ENCODE peak calls at places on chromosomes 6 and 20, in eight cellular contexts. J is heart right ventricle, B is left ventricle myocardium inferior, E is A549, M is stomach, P is IMR-90, N is uterus, G is sigmoid colon. Q is an unnamed sample. For H3K4me1, the result is how much of the 10 kb centered on the place peaks cover.

GRCh38 chr6:29011276-29011734 is 6.2 kb upstream of the ZNF311 start:
- DNase-seq in B (no peak), N (peak), G (peak), P (peak), E (peak), M (no peak), J (no peak), Q (no peak)

GRCh38 chr6:142854589-142855488 is 90.1 kb downstream of the HIVEP2 start:
- DNase-seq in M (no peak), B (no peak), E (no peak), P (no peak), J (no peak), N (no peak), G (no peak), Q (no peak)

GRCh38 chr20:36116813-36117441 is 37.6 kb upstream of the EPB41L1 start:
- DNase-seq in B (no peak), J (no peak), E (no peak), M (no peak), P (peak), N (no peak), G (no peak), Q (no peak)

GRCh38 chr6:40268166-40268958 is 318.8 kb downstream of the LRFN2 start:
- DNase-seq in E (no peak), B (no peak), M (no peak), G (no peak), N (no peak), J (no peak), P (no peak), Q (no peak)

GRCh38 chr6:131651782-131652181 is 14.7 kb downstream of the ENPP3 start:
- DNase-seq in P (no peak), N (no peak), B (no peak), E (no peak), M (peak), G (no peak), J (no peak), Q (no peak)

GRCh38 chr6:28474441-28475219 is 31.3 kb upstream of the ZSCAN23 start:
- DNase-seq in J (no peak), E (peak), M (no peak), B (no peak), N (peak), P (peak), G (no peak), Q (no peak)

GRCh38 chr6:3227363-3228045 is at the start of gene TUBB2B:
- DNase-seq in E (no peak), N (no peak), P (peak), M (no peak), J (peak), G (peak), B (peak), Q (no peak)

GRCh38 chr6:41182069-41183034 is 18.6 kb downstream of the TREML2 start:
- DNase-seq in G (no peak), B (no peak), M (peak), E (peak), J (no peak), N (no peak), P (peak), Q (no peak)

GRCh38 chr6:89938014-89938413 is 43.7 kb downstream of the GJA10 start:
- DNase-seq in G (no peak), P (no peak), M (no peak), J (no peak), N (no peak), B (no peak), E (no peak), Q (no peak)

GRCh38 chr6:140968062-140968461 is 1164.7 kb upstream of the GJE1 start:
- DNase-seq in E (no peak), M (no peak), J (no peak), P (no peak), G (no peak), N (no peak), B (no peak), Q (no peak)

GRCh38 chr6:125831660-125832059 is 40.9 kb downstream of the NCOA7 start:
- DNase-seq in E (no peak), J (no peak), P (no peak), G (no peak), M (no peak), B (no peak), N (no peak), Q (no peak)

GRCh38 chr20:57325632-57326356 is 3.8 kb upstream of the SPO11 start:
- DNase-seq in M (no peak), N (no peak), E (no peak), P (no peak), G (no peak), J (no peak), B (no peak), Q (no peak)

GRCh38 chr6:114100421-114100820 is 129.5 kb upstream of the HDAC2 start:
- DNase-seq in P (peak), M (no peak), J (no peak), N (no peak), E (no peak), G (no peak), B (no peak), Q (no peak)

GRCh38 chr20:62019881-62020492 is 45.7 kb downstream of the TAF4 start:
- DNase-seq in P (no peak), G (no peak), N (no peak), B (peak), J (peak), E (no peak), M (no peak), Q (no peak)

GRCh38 chr6:11241793-11242201 is 9.3 kb upstream of the NEDD9 start:
- DNase-seq in B (peak), J (peak), P (no peak), G (peak), E (no peak), M (peak), N (peak), Q (peak)

GRCh38 chr6:9523462-9523861 is 891.4 kb downstream of the TFAP2A start:
- DNase-seq in N (no peak), J (no peak), E (no peak), G (no peak), M (no peak), B (no peak), P (peak), Q (no peak)

GRCh38 chr20:61166324-61166723 is 85.7 kb upstream of the CDH4 start:
- DNase-seq in B (no peak), P (no peak), G (no peak), N (no peak), M (no peak), E (no peak), J (no peak), Q (no peak)

GRCh38 chr6:47626782-47627181 is 71.6 kb upstream of the ADGRF4 start:
- DNase-seq in G (no peak), J (no peak), M (no peak), B (no peak), E (no peak), P (no peak), N (no peak), Q (no peak)

GRCh38 chr6:40965046-40965445 is 74.0 kb downstream of the UNC5CL start:
- DNase-seq in E (no peak), M (no peak), J (no peak), B (no peak), G (no peak), P (peak), N (no peak), Q (no peak)

GRCh38 chr6:139330271-139330670 is 38.5 kb upstream of the TXLNB start:
- DNase-seq in J (no peak), E (no peak), B (no peak), G (no peak), P (no peak), M (no peak), N (no peak), Q (no peak)

GRCh38 chr6:41682497-41682961 is 44.3 kb downstream of the MDFI start:
- DNase-seq in P (no peak), M (peak), G (no peak), N (no peak), J (no peak), B (no peak), E (no peak), Q (no peak)

GRCh38 chr6:144283781-144284473 is 1.2 kb upstream of the UTRN start:
- DNase-seq in J (no peak), M (no peak), B (no peak), P (peak), E (peak), G (no peak), N (no peak), Q (no peak)

GRCh38 chr6:135372758-135373157 is 124.8 kb downstream of the AHI1 start:
- DNase-seq in N (no peak), B (no peak), E (no peak), J (no peak), G (no peak), M (no peak), P (peak), Q (no peak)

GRCh38 chr6:148508401-148509151 is 165.9 kb downstream of the SASH1 start:
- DNase-seq in B (no peak), M (no peak), N (no peak), E (no peak), P (peak), G (no peak), J (no peak), Q (no peak)

GRCh38 chr20:46185353-46185752 is 67.2 kb downstream of the CD40 start:
- DNase-seq in B (no peak), J (no peak), M (no peak), E (no peak), P (no peak), G (no peak), N (no peak), Q (no peak)

GRCh38 chr20:59195316-59195993 is 31.8 kb downstream of the ZNF831 start:
- DNase-seq in B (no peak), J (no peak), E (no peak), N (no peak), G (no peak), P (no peak), M (no peak), Q (no peak)

GRCh38 chr6:138357928-138358327 is 19.8 kb upstream of the SMIM28 start:
- DNase-seq in P (no peak), G (no peak), N (no peak), M (no peak), B (no peak), J (no peak), E (no peak), Q (no peak)

GRCh38 chr6:138227316-138227781 is 9.1 kb upstream of the PBOV1 start:
- DNase-seq in G (no peak), B (no peak), P (no peak), M (peak), E (no peak), J (no peak), N (no peak), Q (peak)

GRCh38 chr6:167493961-167494697 is 169.2 kb downstream of the TTLL2 start:
- DNase-seq in M (no peak), E (no peak), J (peak), B (peak), P (no peak), G (peak), N (peak), Q (peak)

GRCh38 chr6:147204060-147204785 is at the start of gene STXBP5:
- DNase-seq in G (peak), J (peak), M (peak), E (no peak), N (peak), P (peak), B (peak), Q (peak)

GRCh38 chr6:108117427-108118358 is 43.2 kb upstream of the OSTM1 start:
- DNase-seq in P (peak), M (peak), J (peak), B (peak), N (no peak), G (no peak), E (peak), Q (peak)

GRCh38 chr6:144624246-144624645 is 339.1 kb downstream of the UTRN start:
- DNase-seq in M (no peak), N (no peak), E (no peak), G (no peak), P (no peak), J (no peak), B (no peak), Q (no peak)

GRCh38 chr20:39105551-39105950 is 143.4 kb downstream of the DHX35 start:
- DNase-seq in N (no peak), G (no peak), E (no peak), J (no peak), M (no peak), B (no peak), P (no peak), Q (no peak)

GRCh38 chr6:88349511-88349910 is 183.4 kb upstream of the CNR1 start:
- DNase-seq in B (no peak), G (no peak), J (no peak), M (no peak), N (no peak), E (no peak), P (no peak), Q (no peak)

GRCh38 chr6:131213501-131213990 is 78.3 kb downstream of the AKAP7 start:
- DNase-seq in G (no peak), M (no peak), N (no peak), P (peak), J (no peak), B (no peak), E (no peak), Q (no peak)

GRCh38 chr20:24778585-24779031 is 170.5 kb upstream of the CST7 start:
- DNase-seq in M (peak), N (no peak), G (peak), B (no peak), J (no peak), P (no peak), E (no peak), Q (peak)

GRCh38 chr6:85551264-85551663 is 42.4 kb downstream of the SNX14 start:
- DNase-seq in G (no peak), M (no peak), E (no peak), B (no peak), P (no peak), N (no peak), J (no peak), Q (no peak)

DNA sequence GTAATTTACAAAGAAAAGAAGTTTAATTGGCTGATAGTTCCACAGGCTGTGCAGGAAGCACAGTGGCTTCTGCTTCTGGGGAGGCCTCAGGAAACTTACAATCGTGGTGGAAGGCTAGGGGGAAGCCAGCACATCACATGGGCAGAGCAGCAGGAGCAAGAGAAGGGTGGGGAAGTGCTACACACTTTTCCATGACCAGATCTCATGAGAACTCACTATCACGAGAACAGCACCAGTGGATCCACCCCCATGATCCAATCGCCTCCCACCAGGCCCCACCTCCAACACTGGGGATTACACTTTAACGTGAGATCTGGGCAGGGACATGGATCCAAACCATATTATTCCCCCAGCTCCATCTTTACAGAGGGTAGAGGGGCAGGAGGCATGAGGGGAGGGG is 166.4 kb downstream of the NFATC2 start:
- DNase-seq in B (no peak), J (no peak), N (no peak), E (no peak), G (no peak), P (no peak), M (no peak), Q (no peak)
- TF ChIP-seq CTCF in B (no peak), J (no peak), N (no peak), E (no peak), G (no peak), P (no peak), M (no peak), Q (no peak)

GRCh38 chr20:14333734-14334133 is 3.7 kb downstream of the FLRT3 start:
- DNase-seq in G (no peak), E (no peak), J (no peak), M (no peak), N (no peak), P (no peak), B (no peak), Q (no peak)

GRCh38 chr20:14332796-14333345 is 4.5 kb downstream of the FLRT3 start:
- DNase-seq in P (no peak), E (no peak), N (no peak), J (no peak), M (no peak), G (no peak), B (no peak), Q (no peak)

GRCh38 chr20:14334306-14334930 is 3.0 kb downstream of the FLRT3 start:
- DNase-seq in J (no peak), M (peak), P (peak), B (no peak), G (peak), E (peak), N (peak), Q (no peak)

GRCh38 chr20:14335122-14335521 is 2.3 kb downstream of the FLRT3 start:
- DNase-seq in M (no peak), G (no peak), E (no peak), N (no peak), J (no peak), B (no peak), P (no peak), Q (no peak)

GRCh38 chr20:14331671-14332070 is 5.7 kb downstream of the FLRT3 start:
- DNase-seq in E (no peak), J (no peak), N (no peak), G (no peak), B (no peak), P (no peak), M (no peak), Q (no peak)
- H3K4me1 ChIP-seq in E (under half), J (under half), N (under half), G (under half), B (under half), P (under half), M (under half), Q (under half)

DNA sequence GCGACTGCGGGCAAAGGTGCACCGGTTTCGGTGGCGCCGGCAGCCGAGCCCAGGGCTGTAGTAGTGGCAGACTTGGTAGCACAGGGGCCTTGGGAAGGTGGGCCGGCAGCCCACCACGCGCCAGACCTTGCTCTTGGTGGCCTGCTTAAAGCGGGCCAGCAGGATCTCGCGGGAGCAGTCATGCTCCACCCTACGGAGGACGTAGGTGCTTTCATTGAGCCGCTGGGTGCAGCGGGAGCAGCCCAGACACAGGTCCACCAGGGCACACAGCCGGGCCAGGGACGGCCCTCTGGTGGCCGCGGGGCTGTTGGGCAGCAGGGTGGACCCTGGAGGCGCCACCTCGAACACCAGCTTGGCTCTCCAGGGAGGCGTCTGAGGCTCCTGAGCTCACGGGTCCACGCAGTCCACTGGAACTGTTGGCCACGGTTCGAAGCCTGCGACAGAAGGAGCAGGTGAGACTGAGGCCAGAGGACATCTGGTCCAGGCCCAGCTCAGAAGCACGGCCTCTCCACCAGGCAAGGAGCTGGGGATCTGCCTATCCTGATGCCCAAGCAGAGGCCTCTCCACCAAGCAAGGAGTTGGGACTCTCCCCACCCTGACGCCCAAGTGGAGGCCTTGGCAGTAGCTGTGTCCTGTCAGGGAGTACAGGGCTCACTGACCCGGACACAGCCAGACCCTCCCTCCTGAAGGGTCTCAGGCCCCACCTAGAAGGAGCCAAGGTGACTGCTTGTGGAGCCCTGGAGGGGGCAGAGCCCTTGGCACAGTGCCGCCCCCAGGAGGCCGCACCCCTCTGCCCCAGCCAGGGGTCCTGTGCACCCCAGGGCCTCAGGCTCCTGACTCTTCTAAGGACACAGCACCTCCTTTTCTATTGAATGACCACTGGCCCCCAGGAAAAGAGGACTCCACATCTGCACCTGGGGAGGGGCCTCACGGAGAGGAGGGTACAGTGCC is 976 bp downstream of the HELZ2 start:
- DNase-seq in B (no peak), P (no peak), M (no peak), G (no peak), N (no peak), E (peak), J (no peak), Q (no peak)
- TF ChIP-seq CTCF in B (no peak), P (peak), M (no peak), G (no peak), N (no peak), E (peak), J (no peak), Q (no peak)

DNA sequence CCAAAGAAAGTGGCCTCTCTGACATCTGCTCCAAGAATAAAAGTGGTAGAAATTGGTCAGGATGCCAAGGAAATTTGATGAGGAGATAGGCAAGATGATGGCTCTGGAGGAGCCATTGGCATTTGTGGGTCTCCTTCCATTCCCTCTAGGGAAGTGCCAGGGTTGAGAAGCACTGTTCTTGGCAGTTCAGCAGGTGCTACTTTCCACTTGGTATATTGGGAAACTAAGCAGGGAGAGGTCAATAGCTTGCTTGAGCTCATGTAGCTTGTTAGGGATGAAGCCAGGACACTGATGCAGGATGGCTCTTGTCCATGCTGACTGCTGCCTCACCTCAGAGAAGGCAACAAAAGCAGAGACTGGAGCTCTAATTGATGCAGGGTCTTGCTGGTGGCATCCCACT is 72.9 kb upstream of the RIPOR2 start:
- DNase-seq in E (no peak), B (no peak), N (no peak), J (no peak), G (no peak), P (no peak), M (no peak), Q (no peak)
- H3K4me1 ChIP-seq in E (under half), B (under half), N (under half), J (under half), G (under half), P (under half), M (under half), Q (under half)

GRCh38 chr6:6220718-6221117 is 99.7 kb downstream of the F13A1 start:
- DNase-seq in J (no peak), N (no peak), E (no peak), G (no peak), B (no peak), P (no peak), M (no peak), Q (no peak)
- TF ChIP-seq CTCF in J (no peak), N (no peak), E (peak), G (no peak), B (peak), P (no peak), M (no peak), Q (peak)

GRCh38 chr6:111591370-111591900 is 14.2 kb downstream of the TRAF3IP2 start:
- DNase-seq in J (peak), P (peak), E (peak), G (peak), M (peak), B (peak), N (peak), Q (peak)
- H3K4me1 ChIP-seq in J (half or more), P (under half), E (half or more), G (under half), M (half or more), B (half or more), N (under half), Q (under half)

GRCh38 chr20:32626407-32626806 is 41.3 kb upstream of the NOL4L start:
- DNase-seq in J (no peak), B (no peak), E (no peak), M (no peak), G (no peak), P (no peak), N (no peak), Q (no peak)

GRCh38 chr20:32631916-32632460 is 41.8 kb downstream of the C20orf203 start:
- DNase-seq in N (no peak), M (no peak), B (no peak), E (no peak), G (no peak), J (no peak), P (no peak), Q (no peak)

GRCh38 chr20:32629813-32630212 is 43.9 kb downstream of the C20orf203 start:
- DNase-seq in N (no peak), J (no peak), E (no peak), P (no peak), G (no peak), M (no peak), B (no peak), Q (no peak)

GRCh38 chr20:32626859-32627636 is 41.9 kb upstream of the NOL4L start:
- DNase-seq in E (no peak), N (no peak), B (no peak), J (no peak), G (no peak), P (no peak), M (peak), Q (no peak)

GRCh38 chr20:32628960-32629530 is 43.9 kb upstream of the NOL4L start:
- DNase-seq in M (no peak), P (no peak), B (no peak), G (no peak), J (no peak), E (no peak), N (no peak), Q (no peak)
- TF ChIP-seq CTCF in M (no peak), P (no peak), B (no peak), G (no peak), J (no peak), E (no peak), N (no peak), Q (no peak)